ENCODE peak calls at places on chromosomes 12 and 14, in four cellular contexts. P is MM.1S, Q is H9, S is left ventricle myocardium inferior. M is an unnamed sample.
A peak's percentile ranks its signal among the peaks of the same experiment; 100 is the strongest.

GRCh38 chr14:94447206-94447605 is 5.4 kb downstream of the SERPINA11 start:
- DNase-seq in P (no peak), S (no peak), Q (no peak), M (no peak)

GRCh38 chr12:65765436-65765813 is 58.9 kb upstream of the HMGA2 start:
- DNase-seq in S (no peak), Q (no peak), P (no peak), M (no peak)

GRCh38 chr14:101810897-101811620 is 49.5 kb downstream of the PPP2R5C start:
- DNase-seq in S (no peak), Q (no peak), P (no peak), M (no peak)

GRCh38 chr12:104046306-104046705 is 3.7 kb downstream of the GLT8D2 start:
- DNase-seq in S (no peak), Q (no peak), P (no peak), M (no peak)

GRCh38 chr14:94128216-94128839 is 1.1 kb downstream of the IFI27L2 start:
- DNase-seq in P (no peak), Q (peak; percentile 26), S (no peak), M (no peak)

GRCh38 chr14:103544627-103545218 is 15.7 kb downstream of the TRMT61A start:
- DNase-seq in P (no peak), Q (no peak), S (no peak), M (no peak)

GRCh38 chr14:75711134-75711795 is 50.2 kb downstream of the TTLL5 start:
- DNase-seq in S (no peak), P (no peak), Q (no peak), M (no peak)

GRCh38 chr12:54033106-54033979 is 493 bp downstream of the HOXC5 start:
- DNase-seq in P (no peak), Q (no peak), S (no peak), M (no peak)

GRCh38 chr12:111448831-111449790 is 43.4 kb downstream of the SH2B3 start:
- DNase-seq in S (no peak), Q (no peak), P (no peak), M (no peak)

DNA sequence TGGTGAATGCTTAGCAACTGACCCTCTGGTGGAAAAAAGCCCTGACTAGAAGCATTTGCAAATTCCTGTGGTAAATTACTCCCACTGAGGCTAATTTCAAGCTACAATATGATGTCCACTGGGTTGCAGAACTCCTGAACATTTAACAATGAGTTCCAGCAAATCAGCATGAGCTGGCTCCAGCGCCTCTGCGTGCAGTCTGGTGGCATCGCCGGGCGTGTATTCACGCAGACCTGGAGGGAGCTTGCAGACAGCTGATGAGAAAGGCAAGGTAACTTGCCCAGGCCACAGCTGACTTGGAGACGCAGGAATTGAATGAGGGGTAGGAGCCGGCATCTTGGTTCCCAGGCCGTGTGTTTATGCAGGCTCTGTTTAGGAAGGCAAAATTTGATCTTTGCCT is 45.1 kb upstream of the KCNA1 start:
- DNase-seq in Q (no peak), P (no peak), S (no peak), M (no peak)
- H3K27me3 ChIP-seq in Q (no peaks in the 10 kb centered on the region), P (no peaks in the 10 kb centered on the region), S (peaks cover 95% of the 10 kb centered on the region), M (peaks cover 14% of the 10 kb centered on the region)

GRCh38 chr14:32702088-32702487 is 236.6 kb upstream of the NPAS3 start:
- DNase-seq in Q (no peak), P (no peak), S (no peak), M (no peak)
- H3K27ac ChIP-seq in Q (no peak overlapping the region), P (peak overlapping the region; percentile 50), S (peak overlapping the region; percentile 77), M (no peak overlapping the region)

GRCh38 chr12:116609236-116609635 is 50.1 kb downstream of the MAP1LC3B2 start:
- DNase-seq in P (no peak), Q (no peak), S (no peak), M (no peak)

GRCh38 chr12:116607039-116607438 is 47.9 kb downstream of the MAP1LC3B2 start:
- DNase-seq in S (no peak), Q (no peak), P (no peak), M (no peak)

GRCh38 chr12:116610971-116611541 is 51.9 kb downstream of the MAP1LC3B2 start:
- DNase-seq in Q (no peak), S (peak; percentile 25), P (no peak), M (no peak)

GRCh38 chr12:116612436-116612835 is 53.3 kb downstream of the MAP1LC3B2 start:
- DNase-seq in Q (no peak), P (no peak), S (no peak), M (no peak)

DNA sequence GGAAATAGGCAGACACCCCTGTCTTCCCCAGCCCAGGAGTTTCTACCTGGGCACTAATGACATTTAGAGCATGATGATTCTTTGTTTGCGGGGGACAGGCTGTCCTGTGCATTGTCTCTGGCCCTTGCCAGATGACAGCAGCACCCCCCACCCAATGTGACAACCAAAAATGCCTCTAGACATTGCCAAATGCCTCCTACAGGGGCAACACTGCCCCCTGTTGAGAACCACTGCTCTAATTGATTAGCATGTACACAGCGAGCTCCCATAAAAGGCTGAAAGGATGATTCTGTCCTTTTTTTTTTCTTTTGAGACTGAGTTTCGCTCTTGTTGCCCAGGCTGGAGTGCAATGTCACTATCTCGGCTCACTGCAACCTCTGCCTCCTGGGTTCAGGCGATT is 50.5 kb downstream of the MAP1LC3B2 start:
- DNase-seq in S (no peak), P (peak; percentile 6), Q (peak; percentile 56), M (peak; percentile 4)
- TF ChIP-seq CTCF in S (peak; percentile 43), P (peak; percentile 12), Q (peak; percentile 57), M (peak; percentile 48)

GRCh38 chr14:85532570-85532969 is 2.6 kb downstream of the FLRT2 start:
- DNase-seq in S (no peak), Q (no peak), P (no peak), M (no peak)

GRCh38 chr14:85531594-85532391 is 1.8 kb downstream of the FLRT2 start:
- DNase-seq in P (no peak), S (peak; percentile 55), Q (peak; percentile 78), M (no peak)

GRCh38 chr14:85533821-85534271 is 3.9 kb downstream of the FLRT2 start:
- DNase-seq in P (no peak), Q (peak; percentile 53), S (no peak), M (no peak)

GRCh38 chr14:85534435-85534834 is 4.5 kb downstream of the FLRT2 start:
- DNase-seq in S (no peak), P (no peak), Q (peak; percentile 33), M (no peak)

GRCh38 chr14:85532981-85533820 is 3.3 kb downstream of the FLRT2 start:
- DNase-seq in Q (peak; percentile 90), S (peak; percentile 46), P (no peak), M (no peak)
- H3K27me3 ChIP-seq in Q (peaks cover 56% of the 10 kb centered on the region), S (peaks cover 74% of the 10 kb centered on the region), P (no peaks in the 10 kb centered on the region), M (peaks cover 56% of the 10 kb centered on the region)

DNA sequence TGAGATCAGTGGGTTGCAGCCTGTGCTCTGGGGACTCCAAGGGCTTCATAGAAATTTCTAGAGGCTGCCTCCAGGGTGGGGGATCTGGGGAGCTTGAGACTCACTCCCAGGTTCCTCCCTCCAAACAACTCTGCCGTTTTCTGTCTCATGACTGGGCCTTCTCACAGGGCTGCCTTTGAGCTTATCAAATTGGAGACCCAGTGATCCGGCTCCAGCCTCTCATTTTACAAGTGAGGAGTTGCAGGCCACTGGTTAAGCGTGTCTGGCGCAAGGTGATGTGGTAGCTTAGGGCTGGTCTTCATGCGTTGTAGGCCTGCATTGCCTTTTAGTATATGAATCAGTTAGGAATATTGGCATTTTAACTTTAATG is 85.9 kb downstream of the SLC25A47 start:
- DNase-seq in Q (no peak), P (no peak), S (no peak), M (no peak)
- H3K27ac ChIP-seq in Q (no peak overlapping the region), P (no peak overlapping the region), S (no peak overlapping the region), M (no peak overlapping the region)

GRCh38 chr12:868722-869121 is 80.8 kb downstream of the RAD52 start:
- DNase-seq in S (no peak), P (no peak), Q (no peak), M (no peak)
- TF ChIP-seq CTCF in S (no peak), P (no peak), Q (peak; percentile 57), M (no peak)